ENCODE peak calls at places on chromosomes 2 and 18, in five cellular contexts. T is SW480, W is GM13976, F is lower lobe of right lung, E is brain microvascular endothelial cell. G is an unnamed sample.

GRCh38 chr2:191499874-191500565 is 177.9 kb upstream of the NABP1 start:
- DNase-seq in T (no peak), W (no peak), F (no peak), E (no peak), G (peak)

GRCh38 chr2:27262379-27263286 is at the start of gene SLC30A3:
- DNase-seq in T (peak), W (peak), F (peak), E (no peak), G (no peak)

GRCh38 chr2:176122633-176123482 is at the start of gene HOXD9:
- DNase-seq in T (peak), W (no peak), F (no peak), E (no peak), G (no peak)

GRCh38 chr18:36381075-36381474 is 83.6 kb downstream of the FHOD3 start:
- DNase-seq in T (no peak), W (no peak), F (no peak), E (no peak), G (no peak)

GRCh38 chr2:177598321-177598922 is 205.8 kb downstream of the AGPS start:
- DNase-seq in T (no peak), W (no peak), F (no peak), E (no peak), G (peak)

GRCh38 chr2:127568128-127568527 is 32.6 kb downstream of the MYO7B start:
- DNase-seq in T (no peak), W (no peak), F (no peak), E (no peak), G (no peak)

GRCh38 chr2:174597347-174598047 is at the start of gene WIPF1:
- DNase-seq in T (peak), W (peak), F (no peak), E (peak), G (peak)

GRCh38 chr2:232896700-232897385 is 26.8 kb downstream of the SNORC start:
- DNase-seq in T (no peak), W (no peak), F (no peak), E (no peak), G (no peak)

GRCh38 chr2:214577769-214578168 is 166.9 kb downstream of the VWC2L start:
- DNase-seq in T (no peak), W (no peak), F (no peak), E (peak), G (no peak)

GRCh38 chr2:217279571-217279970 is 419.7 kb upstream of the TNP1 start:
- DNase-seq in T (peak), W (no peak), F (no peak), E (peak), G (peak)

GRCh38 chr2:229775614-229776313 is 61.4 kb upstream of the DNER start:
- DNase-seq in T (no peak), W (no peak), F (no peak), E (no peak), G (no peak)

GRCh38 chr18:50277935-50278334 is 3.4 kb downstream of the MBD1 start:
- DNase-seq in T (no peak), W (no peak), F (no peak), E (peak), G (no peak)

GRCh38 chr2:172168917-172169346 is 66.2 kb upstream of the DLX2 start:
- DNase-seq in T (no peak), W (no peak), F (no peak), E (no peak), G (peak)

GRCh38 chr2:187313831-187314230 is 134.2 kb downstream of the CALCRL start:
- DNase-seq in T (no peak), W (no peak), F (no peak), E (no peak), G (no peak)

GRCh38 chr2:222352981-222353380 is 54.2 kb upstream of the PAX3 start:
- DNase-seq in T (no peak), W (no peak), F (no peak), E (no peak), G (no peak)

GRCh38 chr2:149017116-149017985 is 21.1 kb upstream of the LYPD6B start:
- DNase-seq in T (peak), W (peak), F (peak), E (peak), G (no peak)